ENCODE peak calls at places on chromosomes 3 and 15, in nine cellular contexts. T is activated gamma-delta T cell treated with Interleukin-2 at 50 U/mL for 16 hours; E is nucleus accumbens; D is GDM1; Q is retinal pigment epithelial cell; A is activated effector memory CD4-positive, alpha-beta T cell treated with Interleukin-2 at 50 U/mL for 16 hours; L is epithelial cell of proximal tubule; K is NCI-H460; U is lower leg skin. Z is an unnamed sample.

GRCh38 chr3:86990734-86991481 is at the start of gene VGLL3:
- DNase-seq in T (no peak), E (no peak), D (no peak), Q (peak), A (no peak), L (no peak), K (no peak), U (peak), Z (no peak)

GRCh38 chr3:25405335-25405734 is 22.7 kb upstream of the RARB start:
- DNase-seq in T (no peak), E (no peak), D (no peak), Q (no peak), A (no peak), L (no peak), K (no peak), U (no peak), Z (no peak)

GRCh38 chr3:58414538-58415197 is 19.0 kb downstream of the PDHB start:
- DNase-seq in T (peak), E (no peak), D (no peak), Q (no peak), A (no peak), L (no peak), K (peak), U (no peak), Z (no peak)

GRCh38 chr15:68990755-68991500 is 23.6 kb upstream of the NOX5 start:
- DNase-seq in T (no peak), E (no peak), D (no peak), Q (no peak), A (no peak), L (no peak), K (no peak), U (no peak), Z (no peak)

GRCh38 chr15:36361351-36361870 is 218.0 kb upstream of the CDIN1 start:
- DNase-seq in T (no peak), E (no peak), D (no peak), Q (no peak), A (no peak), L (no peak), K (no peak), U (no peak), Z (no peak)

GRCh38 chr3:127105587-127105986 is 87.3 kb upstream of the PRR23E start:
- DNase-seq in T (no peak), E (no peak), D (no peak), Q (no peak), A (no peak), L (no peak), K (no peak), U (peak), Z (no peak)

GRCh38 chr3:116029286-116029685 is 406.0 kb downstream of the GAP43 start:
- DNase-seq in T (no peak), E (no peak), D (no peak), Q (no peak), A (no peak), L (no peak), K (no peak), U (no peak), Z (no peak)

GRCh38 chr3:63661242-63661641 is 8.8 kb downstream of the SNTN start:
- DNase-seq in T (no peak), E (no peak), D (no peak), Q (no peak), A (no peak), L (no peak), K (no peak), U (no peak), Z (no peak)

GRCh38 chr3:32410367-32411246 is 19.0 kb downstream of the CMTM7 start:
- DNase-seq in T (no peak), E (no peak), D (no peak), Q (no peak), A (no peak), L (no peak), K (no peak), U (peak), Z (no peak)

GRCh38 chr15:57559875-57560274 is 31.8 kb upstream of the MYZAP start:
- DNase-seq in T (peak), E (no peak), D (no peak), Q (no peak), A (peak), L (no peak), K (peak), U (peak), Z (no peak)

GRCh38 chr15:31318429-31318828 is 8.2 kb upstream of the KLF13 start:
- DNase-seq in T (no peak), E (no peak), D (no peak), Q (no peak), A (no peak), L (no peak), K (no peak), U (no peak), Z (no peak)

GRCh38 chr15:56185980-56186379 is 57.7 kb downstream of the RFX7 start:
- DNase-seq in T (no peak), E (no peak), D (no peak), Q (no peak), A (no peak), L (no peak), K (no peak), U (no peak), Z (no peak)

GRCh38 chr3:23331141-23331935 is 128.2 kb downstream of the UBE2E2 start:
- DNase-seq in T (no peak), E (no peak), D (no peak), Q (no peak), A (no peak), L (no peak), K (no peak), U (no peak), Z (no peak)

GRCh38 chr3:129793947-129794318 is 99.6 kb downstream of the TMCC1 start:
- DNase-seq in T (no peak), E (no peak), D (peak), Q (no peak), A (no peak), L (no peak), K (no peak), U (no peak), Z (no peak)

GRCh38 chr15:72538931-72539330 is 64.8 kb downstream of the ARIH1 start:
- DNase-seq in T (no peak), E (no peak), D (no peak), Q (no peak), A (no peak), L (peak), K (no peak), U (no peak), Z (no peak)

GRCh38 chr15:93467327-93467726 is 378.3 kb upstream of the RGMA start:
- DNase-seq in T (no peak), E (no peak), D (no peak), Q (peak), A (no peak), L (peak), K (no peak), U (peak), Z (no peak)

Z was measured in CMK.